ENCODE peak calls at places on chromosomes 4 and X, in four cellular contexts. I is pancreas, K is astrocyte of the cerebellum, S is lower lobe of right lung. Z is an unnamed sample.

GRCh38 chr4:26191353-26191752 is 129.5 kb upstream of the RBPJ start:
- DNase-seq in I (no peak), K (no peak), S (no peak), Z (no peak)

GRCh38 chr4:43453058-43453457 is 560.5 kb downstream of the GRXCR1 start:
- DNase-seq in I (no peak), K (no peak), S (no peak), Z (no peak)

GRCh38 chr4:85488416-85488815 is 13.5 kb downstream of the ARHGAP24 start:
- DNase-seq in I (no peak), K (no peak), S (no peak), Z (no peak)

GRCh38 chr4:53019485-53020382 is 157.6 kb downstream of the RASL11B start:
- DNase-seq in I (no peak), K (no peak), S (no peak), Z (no peak)

GRCh38 chr4:154854362-154854761 is 73.3 kb downstream of the RBM46 start:
- DNase-seq in I (no peak), K (no peak), S (no peak), Z (no peak)

GRCh38 chrX:97074400-97074799 is 190.7 kb downstream of the RPA4 start:
- DNase-seq in I (no peak), K (peak; percentile 9), S (no peak), Z (no peak)

GRCh38 chrX:9131066-9131465 is 97.1 kb upstream of the FAM9B start:
- DNase-seq in I (no peak), K (no peak), S (no peak), Z (no peak)

GRCh38 chr4:56049428-56050212 is 100.9 kb downstream of the CEP135 start:
- DNase-seq in I (no peak), K (no peak), S (peak; percentile 45), Z (peak; percentile 39)

GRCh38 chr4:95465010-95465409 is 83.8 kb downstream of the UNC5C start:
- DNase-seq in I (no peak), K (no peak), S (no peak), Z (no peak)

GRCh38 chr4:187387709-187388108 is 607.9 kb upstream of the ZFP42 start:
- DNase-seq in I (no peak), K (no peak), S (no peak), Z (no peak)

GRCh38 chr4:152348670-152349069 is 187.2 kb downstream of the FBXW7 start:
- DNase-seq in I (no peak), K (no peak), S (no peak), Z (no peak)

GRCh38 chr4:137032242-137032641 is 500.1 kb downstream of the PCDH18 start:
- DNase-seq in I (no peak), K (peak; percentile 15), S (no peak), Z (no peak)

GRCh38 chrX:20477836-20478532 is 211.3 kb upstream of the RPS6KA3 start:
- DNase-seq in I (no peak), K (no peak), S (peak; percentile 48), Z (no peak)

GRCh38 chr4:111945014-111945413 is 200.2 kb upstream of the FAM241A start:
- DNase-seq in I (no peak), K (no peak), S (no peak), Z (no peak)

GRCh38 chrX:16666541-16666940 is 16.6 kb downstream of the S100G start:
- DNase-seq in I (no peak), K (peak; percentile 38), S (no peak), Z (no peak)

GRCh38 chr4:149961876-149962597 is 116.2 kb upstream of the DCLK2 start:
- DNase-seq in I (no peak), K (no peak), S (no peak), Z (no peak)

GRCh38 chr4:104966349-104967033 is 180.2 kb upstream of the TET2 start:
- DNase-seq in I (no peak), K (no peak), S (no peak), Z (peak; percentile 72)

GRCh38 chr4:110621839-110622751 is 782 bp downstream of the PITX2 start:
- DNase-seq in I (peak; percentile 63), K (no peak), S (no peak), Z (no peak)

GRCh38 chr4:8541981-8542715 is 38.0 kb upstream of the GPR78 start:
- DNase-seq in I (no peak), K (no peak), S (no peak), Z (no peak)

GRCh38 chr4:82525287-82525898 is 36.4 kb downstream of the TMEM150C start:
- DNase-seq in I (no peak), K (no peak), S (no peak), Z (no peak)

GRCh38 chrX:17634542-17635207 is 102.6 kb upstream of the SCML1 start:
- DNase-seq in I (no peak), K (no peak), S (no peak), Z (no peak)

GRCh38 chr4:85556293-85556692 is 81.3 kb downstream of the ARHGAP24 start:
- DNase-seq in I (no peak), K (no peak), S (no peak), Z (peak; percentile 27)

GRCh38 chrX:71871367-71871766 is 39.3 kb upstream of the NHSL2 start:
- DNase-seq in I (no peak), K (peak; percentile 49), S (no peak), Z (no peak)

GRCh38 chrX:71873459-71873833 is 37.2 kb upstream of the NHSL2 start:
- DNase-seq in I (no peak), K (no peak), S (no peak), Z (no peak)

GRCh38 chrX:71872542-71873458 is 37.8 kb upstream of the NHSL2 start:
- DNase-seq in I (peak; percentile 70), K (no peak), S (no peak), Z (no peak)

GRCh38 chrX:71867680-71868079 is 43.0 kb upstream of the NHSL2 start:
- DNase-seq in I (no peak), K (no peak), S (no peak), Z (no peak)

GRCh38 chrX:71870337-71871098 is 40.1 kb upstream of the NHSL2 start:
- DNase-seq in I (no peak), K (no peak), S (no peak), Z (no peak)
- TF ChIP-seq CTCF in I (no peak), K (peak; percentile 39), S (no peak), Z (no peak)

GRCh38 chr4:140427919-140428471 is 547 bp upstream of the CLGN start:
- DNase-seq in I (no peak), K (no peak), S (no peak), Z (no peak)

GRCh38 chr4:140426610-140427103 is 791 bp downstream of the CLGN start:
- DNase-seq in I (no peak), K (no peak), S (no peak), Z (no peak)

GRCh38 chr4:140423106-140423505 is 4.3 kb downstream of the CLGN start:
- DNase-seq in I (no peak), K (peak; percentile 45), S (no peak), Z (no peak)

DNA sequence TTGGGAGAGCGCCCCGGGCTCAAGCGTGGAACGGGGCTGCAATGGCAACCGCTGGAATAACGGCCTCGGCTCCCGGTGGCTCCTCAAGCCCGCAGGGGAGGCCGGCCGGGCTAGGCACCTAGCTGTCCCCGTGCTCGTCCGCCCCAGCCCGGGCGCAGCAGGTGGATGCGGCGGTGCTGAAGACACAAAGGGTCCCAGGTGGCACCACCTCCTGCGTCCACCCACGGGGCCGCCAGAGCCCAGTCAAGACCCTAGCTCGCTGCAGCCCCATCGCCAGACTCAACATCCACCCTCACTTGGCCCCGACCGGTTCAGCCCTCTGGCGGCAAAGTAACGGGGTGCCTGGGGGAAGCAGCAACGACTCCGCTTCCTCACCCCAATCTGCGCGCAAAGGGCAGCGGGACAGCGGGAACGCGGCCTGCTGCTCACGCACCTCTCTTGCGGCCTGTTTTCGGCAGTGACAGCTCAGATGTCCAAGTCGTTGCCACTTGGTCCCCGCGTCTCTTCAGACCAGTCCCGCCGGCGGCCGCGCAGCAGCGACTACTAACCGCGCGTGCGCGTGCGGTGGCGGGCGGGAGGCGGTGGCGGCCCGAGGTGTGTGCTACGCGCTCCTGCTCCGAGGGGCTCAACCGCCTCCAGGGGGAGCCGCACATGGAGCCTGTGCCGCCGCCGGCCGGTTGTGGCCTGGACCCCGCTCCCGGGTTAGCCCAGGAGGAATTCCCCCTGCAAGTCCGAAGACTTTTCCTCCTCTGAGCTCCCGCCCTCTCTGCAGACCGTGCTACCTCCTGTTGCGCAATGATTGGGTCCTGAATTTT is at the start of gene CLGN:
- DNase-seq in I (peak; percentile 90), K (peak; percentile 26), S (peak; percentile 73), Z (peak; percentile 73)
- TF ChIP-seq CTCF in I (peak; percentile 22), K (peak; percentile 50), S (peak; percentile 46), Z (peak; percentile 39)

DNA sequence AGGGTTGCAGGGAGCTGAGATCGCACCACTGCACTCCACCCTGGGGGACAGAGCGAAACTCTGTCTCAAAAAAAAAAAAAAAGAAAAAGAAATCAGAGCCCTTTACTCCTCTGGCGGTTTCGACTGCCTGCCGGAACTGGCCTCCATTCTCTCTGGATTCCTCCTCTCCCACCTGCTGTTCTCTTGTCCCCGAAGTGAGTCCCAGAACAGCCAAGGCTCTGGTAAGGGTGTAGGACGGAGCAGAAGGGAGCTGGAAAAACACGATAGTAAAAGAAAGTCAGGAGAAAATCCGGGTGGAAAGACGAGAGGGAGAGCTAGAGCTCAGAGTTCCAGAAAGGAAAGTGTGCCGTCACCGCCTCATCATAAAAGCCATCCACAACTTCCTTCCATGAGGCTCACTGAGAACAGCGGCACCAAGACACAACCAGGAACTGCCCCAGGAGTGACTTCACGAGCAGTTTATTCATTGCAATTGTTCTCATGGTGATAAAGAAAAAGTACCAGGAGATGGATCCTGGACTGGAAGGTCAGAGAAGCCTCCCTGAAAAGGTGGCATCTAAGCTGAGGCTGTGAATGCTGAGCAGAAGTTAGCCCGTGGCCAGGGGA is 12.3 kb downstream of the TLR3 start:
- DNase-seq in I (no peak), K (no peak), S (no peak), Z (no peak)
- TF ChIP-seq CTCF in I (no peak), K (no peak), S (no peak), Z (no peak)

DNA sequence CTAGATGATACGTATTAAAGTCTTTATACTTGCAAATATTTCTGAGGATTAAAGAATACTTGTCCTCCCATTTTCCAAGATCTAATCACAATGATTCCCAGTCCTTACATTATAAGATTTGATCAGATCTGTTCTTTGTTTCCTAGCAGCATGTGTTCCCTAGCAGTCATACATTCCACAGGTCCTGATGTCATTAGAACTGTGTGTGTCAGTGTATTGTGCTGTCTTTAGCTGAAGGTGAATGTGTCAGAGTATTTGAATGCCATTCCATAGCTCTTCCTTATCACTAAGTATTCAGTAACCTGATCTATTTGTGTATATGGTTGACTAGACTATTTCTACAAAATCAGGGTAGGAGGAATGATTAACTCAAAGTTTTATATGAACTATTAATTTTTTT is 4.2 kb downstream of the ADGRL3 start:
- DNase-seq in I (no peak), K (no peak), S (no peak), Z (no peak)
- TF ChIP-seq CTCF in I (no peak), K (no peak), S (no peak), Z (no peak)

GRCh38 chr4:1081689-1082040 is 31.7 kb downstream of the RNF212 start:
- DNase-seq in I (no peak), K (no peak), S (no peak), Z (no peak)
- TF ChIP-seq CTCF in I (no peak), K (no peak), S (no peak), Z (no peak)

GRCh38 chr4:173317003-173317402 is 17.2 kb downstream of the HMGB2 start:
- DNase-seq in I (no peak), K (no peak), S (no peak), Z (no peak)
- TF ChIP-seq CTCF in I (no peak), K (peak; percentile 24), S (no peak), Z (peak; percentile 6)